ENCODE peak calls at places on chromosomes 4 and X, in nine cellular contexts. K is lung; U is thyroid gland; B is PC-3; H is effector memory CD4-positive, alpha-beta T cell; R is pancreas; E is upper lobe of left lung; N is CD8-positive, alpha-beta T cell; X is uterus. C is an unnamed sample.

GRCh38 chr4:74665346-74665745 is 129.0 kb downstream of the BTC start:
- DNase-seq in K (no peak), U (peak; percentile 4), B (peak; percentile 80), H (no peak), R (no peak), E (no peak), N (no peak), X (no peak), C (no peak)

GRCh38 chr4:91345632-91346031 is 958.1 kb upstream of the GRID2 start:
- DNase-seq in K (no peak), U (no peak), B (no peak), H (no peak), R (no peak), E (no peak), N (no peak), X (no peak), C (no peak)

GRCh38 chr4:119046263-119046662 is 89.4 kb upstream of the MYOZ2 start:
- DNase-seq in K (peak; percentile 42), U (peak; percentile 64), B (no peak), H (no peak), R (peak; percentile 29), E (peak; percentile 66), N (no peak), X (no peak), C (no peak)

GRCh38 chrX:136623400-136623799 is 24.6 kb upstream of the CD40LG start:
- DNase-seq in K (no peak), U (no peak), B (no peak), H (no peak), R (no peak), E (no peak), N (no peak), X (no peak), C (no peak)

GRCh38 chrX:152897216-152898144 is at the start of gene ZNF185:
- DNase-seq in K (peak; percentile 68), U (peak; percentile 87), B (peak; percentile 76), H (no peak), R (peak; percentile 66), E (peak; percentile 92), N (no peak), X (no peak), C (no peak)

GRCh38 chrX:150544222-150544787 is 24.1 kb upstream of the MTM1 start:
- DNase-seq in K (no peak), U (no peak), B (peak; percentile 30), H (no peak), R (no peak), E (no peak), N (no peak), X (no peak), C (peak; percentile 19)

GRCh38 chrX:10239611-10240064 is 82.9 kb downstream of the CLCN4 start:
- DNase-seq in K (no peak), U (no peak), B (peak; percentile 68), H (no peak), R (no peak), E (no peak), N (no peak), X (no peak), C (no peak)

GRCh38 chr4:168942985-168943384 is 67.1 kb downstream of the CBR4 start:
- DNase-seq in K (no peak), U (no peak), B (peak; percentile 45), H (no peak), R (no peak), E (no peak), N (no peak), X (no peak), C (no peak)

GRCh38 chr4:87007345-87008181 is 72.8 kb downstream of the AFF1 start:
- DNase-seq in K (peak; percentile 51), U (peak; percentile 76), B (peak; percentile 33), H (no peak), R (peak; percentile 55), E (no peak), N (no peak), X (peak; percentile 77), C (peak; percentile 15)

GRCh38 chr4:7557447-7557846 is 122.7 kb upstream of the PSAPL1 start:
- DNase-seq in K (no peak), U (no peak), B (peak; percentile 84), H (no peak), R (no peak), E (no peak), N (no peak), X (no peak), C (no peak)

GRCh38 chrX:51376672-51377071 is 44.0 kb downstream of the NUDT10 start:
- DNase-seq in K (no peak), U (no peak), B (no peak), H (no peak), R (no peak), E (no peak), N (no peak), X (no peak), C (no peak)

GRCh38 chrX:10356979-10357378 is 200.2 kb downstream of the CLCN4 start:
- DNase-seq in K (no peak), U (no peak), B (peak; percentile 86), H (no peak), R (no peak), E (no peak), N (no peak), X (no peak), C (no peak)

GRCh38 chr4:158769175-158769831 is 477 bp downstream of the FNIP2 start:
- DNase-seq in K (peak; percentile 50), U (peak; percentile 41), B (peak; percentile 33), H (peak; percentile 30), R (peak; percentile 62), E (peak; percentile 91), N (peak; percentile 5), X (peak; percentile 38), C (peak; percentile 69)

GRCh38 chrX:119495734-119496520 is 27.7 kb downstream of the SLC25A5 start:
- DNase-seq in K (no peak), U (no peak), B (no peak), H (no peak), R (no peak), E (no peak), N (no peak), X (no peak), C (no peak)

GRCh38 chrX:95044331-95044730 is 1370.3 kb downstream of the FAM133A start:
- DNase-seq in K (no peak), U (no peak), B (no peak), H (no peak), R (no peak), E (no peak), N (no peak), X (no peak), C (no peak)

GRCh38 chr4:109631709-109632108 is 71.5 kb downstream of the CASP6 start:
- DNase-seq in K (no peak), U (no peak), B (peak; percentile 11), H (no peak), R (no peak), E (no peak), N (no peak), X (peak; percentile 38), C (no peak)

GRCh38 chr4:133081246-133081645 is 67.8 kb upstream of the PCDH10 start:
- DNase-seq in K (no peak), U (no peak), B (no peak), H (no peak), R (no peak), E (no peak), N (no peak), X (no peak), C (no peak)

GRCh38 chrX:110310000-110310790 is 7.7 kb downstream of the AMMECR1 start:
- DNase-seq in K (no peak), U (peak; percentile 1), B (peak; percentile 53), H (no peak), R (no peak), E (no peak), N (no peak), X (no peak), C (no peak)

GRCh38 chrX:148311544-148311943 is 188.9 kb upstream of the AFF2 start:
- DNase-seq in K (no peak), U (no peak), B (no peak), H (no peak), R (no peak), E (no peak), N (no peak), X (no peak), C (no peak)
- H3K4me1 ChIP-seq in K (no peaks in the 10 kb centered on the region), U (no peaks in the 10 kb centered on the region), B (no peaks in the 10 kb centered on the region), H (peaks cover 22% of the 10 kb centered on the region), R (no peaks in the 10 kb centered on the region), E (no peaks in the 10 kb centered on the region), N (peaks cover 27% of the 10 kb centered on the region), X (no peaks in the 10 kb centered on the region), C (peaks cover 26% of the 10 kb centered on the region)

GRCh38 chr4:37845201-37845600 is 18.7 kb downstream of the PGM2 start:
- DNase-seq in K (no peak), U (no peak), B (no peak), H (no peak), R (no peak), E (no peak), N (no peak), X (no peak), C (no peak)
- H3K36me3 ChIP-seq in K (peaks cover 30% of the 10 kb centered on the region), U (peaks cover 24% of the 10 kb centered on the region), B (peaks cover 13% of the 10 kb centered on the region), H (peaks cover 30% of the 10 kb centered on the region), R (no peaks in the 10 kb centered on the region), E (peaks cover 25% of the 10 kb centered on the region), N (peaks cover 5% of the 10 kb centered on the region), X (no peaks in the 10 kb centered on the region), C (peaks cover 64% of the 10 kb centered on the region)

GRCh38 chr4:76420901-76421581 is at the start of gene CCDC158:
- DNase-seq in K (no peak), U (peak; percentile 47), B (no peak), H (no peak), R (peak; percentile 53), E (peak; percentile 88), N (no peak), X (no peak), C (no peak)
- H3K4me3 ChIP-seq in K (peak within 1 kb of the TSS; percentile 32), U (peak within 1 kb of the TSS; percentile 38), B (no peak within 1 kb of the TSS), H (peak within 1 kb of the TSS; percentile 48), R (peak within 1 kb of the TSS; percentile 69), E (peak within 1 kb of the TSS; percentile 37), N (peak within 1 kb of the TSS; percentile 35), X (peak within 1 kb of the TSS; percentile 15), C (no peak within 1 kb of the TSS)

DNA sequence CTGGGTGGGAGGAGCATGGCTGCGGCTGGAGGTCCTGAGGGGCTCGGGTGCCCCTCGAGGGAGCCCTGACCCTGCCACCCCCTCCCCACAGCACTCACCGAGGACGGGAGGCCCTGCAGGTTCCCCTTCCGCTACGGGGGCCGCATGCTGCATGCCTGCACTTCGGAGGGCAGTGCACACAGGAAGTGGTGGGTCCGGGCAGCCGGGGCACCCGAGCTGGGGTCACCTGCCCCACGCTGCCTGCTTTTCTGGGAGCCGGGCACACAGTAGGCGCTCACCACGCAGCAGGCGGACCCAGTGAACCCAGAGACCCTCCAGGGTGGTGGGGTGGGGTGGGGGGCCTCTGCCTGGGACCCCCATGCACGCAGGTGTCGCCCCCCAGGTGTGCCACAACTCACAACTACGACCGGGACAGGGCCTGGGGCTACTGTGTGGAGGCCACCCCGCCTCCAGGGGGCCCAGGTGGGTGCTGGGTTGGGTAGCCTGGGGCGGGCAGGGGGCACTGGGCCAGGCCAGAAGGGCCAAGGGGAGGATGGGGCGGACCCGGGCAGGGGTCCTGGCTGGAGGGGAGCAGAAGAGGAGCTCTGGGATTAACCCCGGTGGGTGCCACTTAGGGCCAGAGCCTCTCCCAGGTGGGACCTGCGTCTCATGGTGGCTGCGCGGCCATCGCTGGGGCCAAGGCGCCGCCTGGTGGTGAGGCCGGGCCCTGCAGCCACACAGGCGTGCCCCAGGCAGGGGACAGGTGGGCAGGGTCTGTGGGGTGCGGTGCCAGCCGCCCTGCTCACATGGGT is 1.4 kb downstream of the HGFAC start:
- DNase-seq in K (no peak), U (peak; percentile 35), B (peak; percentile 59), H (peak; percentile 35), R (no peak), E (peak; percentile 93), N (peak; percentile 50), X (no peak), C (peak; percentile 70)
- H3K4me1 ChIP-seq in K (no peaks in the 10 kb centered on the region), U (no peaks in the 10 kb centered on the region), B (no peaks in the 10 kb centered on the region), H (no peaks in the 10 kb centered on the region), R (no peaks in the 10 kb centered on the region), E (no peaks in the 10 kb centered on the region), N (no peaks in the 10 kb centered on the region), X (no peaks in the 10 kb centered on the region), C (peaks cover 7% of the 10 kb centered on the region)

GRCh38 chrX:285076-285677 is 4.0 kb downstream of the PLCXD1 start:
- DNase-seq in K (no peak), U (no peak), B (no peak), H (no peak), R (no peak), E (no peak), N (no peak), X (no peak), C (no peak)
- H3K36me3 ChIP-seq in K (peaks cover 4% of the 10 kb centered on the region), U (no peaks in the 10 kb centered on the region), B (peaks cover 12% of the 10 kb centered on the region), H (peaks cover 11% of the 10 kb centered on the region), R (no peaks in the 10 kb centered on the region), E (peaks cover 17% of the 10 kb centered on the region), N (peaks cover 19% of the 10 kb centered on the region), X (no peaks in the 10 kb centered on the region), C (peaks cover 12% of the 10 kb centered on the region)

C was measured in CD4-positive, CD25-positive, alpha-beta regulatory T cell.